ENCODE peak calls at places on chromosomes 3 and 15, in ten cellular contexts. N, Y, H, B, J, W, U, T, S and Q are unnamed samples.

GRCh38 chr15:57486807-57487206 is 104.9 kb upstream of the MYZAP start:
- DNase-seq in N (no peak), J (no peak), W (no peak), B (no peak), U (no peak), S (no peak), Y (no peak), H (no peak), T (no peak), Q (no peak)

GRCh38 chr3:152318512-152318911 is 49.8 kb downstream of the MBNL1 start:
- DNase-seq in S (no peak), Y (no peak), U (no peak), J (no peak), N (no peak), T (no peak), H (no peak), W (peak), B (no peak), Q (no peak)

GRCh38 chr15:71739355-71739754 is 71.0 kb upstream of the NR2E3 start:
- DNase-seq in T (no peak), Y (no peak), N (no peak), S (no peak), B (no peak), W (no peak), H (no peak), U (no peak), J (no peak), Q (no peak)

GRCh38 chr3:184600685-184601377 is 39.2 kb downstream of the EPHB3 start:
- DNase-seq in W (no peak), Y (no peak), B (peak), T (no peak), S (peak), J (peak), U (no peak), N (no peak), H (no peak), Q (no peak)

GRCh38 chr3:45942051-45942825 is 1.0 kb upstream of the CXCR6 start:
- DNase-seq in J (no peak), T (no peak), U (no peak), H (no peak), Y (no peak), S (no peak), W (peak), N (no peak), B (no peak), Q (no peak)

GRCh38 chr15:99414755-99415731 is 150.7 kb upstream of the MEF2A start:
- DNase-seq in H (no peak), S (peak), J (no peak), B (no peak), T (no peak), N (no peak), Y (no peak), W (no peak), U (no peak), Q (peak)

GRCh38 chr3:190279690-190280089 is 42.6 kb downstream of the CLDN1 start:
- DNase-seq in T (no peak), H (no peak), S (no peak), W (no peak), N (no peak), J (no peak), U (no peak), B (no peak), Y (no peak), Q (no peak)

GRCh38 chr15:70236306-70237103 is 138.8 kb upstream of the TLE3 start:
- DNase-seq in T (peak), B (peak), N (peak), Y (no peak), S (peak), W (no peak), H (no peak), J (no peak), U (no peak), Q (peak)

GRCh38 chr3:129967761-129968160 is 6.8 kb upstream of the TRH start:
- DNase-seq in W (no peak), J (no peak), N (no peak), Y (no peak), U (no peak), S (no peak), T (no peak), B (no peak), H (no peak), Q (no peak)

GRCh38 chr3:14299767-14300166 is 102.6 kb upstream of the SLC6A6 start:
- DNase-seq in N (no peak), Y (no peak), H (no peak), T (no peak), U (no peak), S (no peak), B (no peak), J (no peak), W (no peak), Q (no peak)

GRCh38 chr3:183350164-183350563 is 78.3 kb downstream of the MCF2L2 start:
- DNase-seq in S (no peak), J (no peak), N (no peak), Y (no peak), T (no peak), U (no peak), H (no peak), B (no peak), W (no peak), Q (no peak)

GRCh38 chr3:132926098-132926497 is 112.1 kb upstream of the TMEM108 start:
- DNase-seq in N (no peak), H (no peak), W (peak), U (no peak), Y (no peak), T (no peak), J (no peak), S (no peak), B (no peak), Q (no peak)

GRCh38 chr3:196082471-196082971 is 631 bp upstream of the TFRC start:
- DNase-seq in U (no peak), W (no peak), H (no peak), B (no peak), S (no peak), T (no peak), J (no peak), N (no peak), Y (no peak), Q (peak)

GRCh38 chr3:194257030-194257657 is 94.0 kb downstream of the CPN2 start:
- DNase-seq in Y (no peak), T (no peak), S (no peak), W (no peak), B (no peak), N (no peak), H (no peak), U (no peak), J (no peak), Q (no peak)

GRCh38 chr3:28850186-28850585 is 430.7 kb upstream of the RBMS3 start:
- DNase-seq in J (no peak), W (no peak), B (no peak), H (peak), T (no peak), S (no peak), N (peak), U (no peak), Y (no peak), Q (no peak)

GRCh38 chr15:101697488-101697887 is 26.8 kb downstream of the TARS3 start:
- DNase-seq in H (no peak), T (no peak), J (no peak), B (no peak), S (no peak), N (no peak), U (no peak), Y (no peak), W (no peak), Q (no peak)

GRCh38 chr3:170813261-170813660 is 56.7 kb downstream of the RPL22L1 start:
- DNase-seq in S (no peak), Y (no peak), U (no peak), B (no peak), T (no peak), W (no peak), H (no peak), N (no peak), J (no peak), Q (no peak)

GRCh38 chr3:111729087-111729846 is 129.8 kb upstream of the PHLDB2 start:
- DNase-seq in S (peak), Y (no peak), W (peak), U (no peak), J (peak), B (peak), N (peak), T (no peak), H (peak), Q (peak)

GRCh38 chr15:101562428-101563059 is 73.0 kb upstream of the PCSK6 start:
- DNase-seq in T (no peak), B (no peak), Y (no peak), N (no peak), J (no peak), H (no peak), U (no peak), S (no peak), W (no peak), Q (no peak)

GRCh38 chr3:21449738-21450137 is 301.3 kb downstream of the ZNF385D start:
- DNase-seq in Y (no peak), U (no peak), J (no peak), N (no peak), W (no peak), T (no peak), S (no peak), B (no peak), H (no peak), Q (no peak)

GRCh38 chr3:43995078-43995928 is 246.4 kb upstream of the TOPAZ1 start:
- DNase-seq in S (peak), J (no peak), N (peak), U (no peak), W (no peak), T (no peak), H (no peak), Y (no peak), B (no peak), Q (peak)

GRCh38 chr15:59199775-59200465 is 6.7 kb upstream of the LDHAL6B start:
- DNase-seq in N (peak), B (no peak), W (peak), H (no peak), S (peak), T (peak), U (no peak), Y (no peak), J (peak), Q (peak)

GRCh38 chr3:15659254-15659975 is 57.9 kb downstream of the BTD start:
- DNase-seq in S (no peak), W (no peak), H (no peak), T (peak), N (peak), U (no peak), B (no peak), J (no peak), Y (no peak), Q (peak)

GRCh38 chr3:134312072-134312872 is 61.6 kb upstream of the RYK start:
- DNase-seq in B (no peak), W (no peak), S (peak), J (no peak), T (peak), H (no peak), Y (no peak), N (peak), U (no peak), Q (peak)

GRCh38 chr15:32844118-32844711 is 126.4 kb downstream of the GREM1 start:
- DNase-seq in N (peak), U (no peak), T (no peak), B (no peak), Y (no peak), J (no peak), W (peak), H (no peak), S (peak), Q (peak)

GRCh38 chr15:44861917-44862316 is 94.6 kb upstream of the TERB2 start:
- DNase-seq in S (no peak), Y (no peak), H (no peak), U (no peak), T (no peak), W (no peak), J (no peak), B (no peak), N (no peak), Q (no peak)

GRCh38 chr15:39140060-39140604 is 440.7 kb upstream of the THBS1 start:
- DNase-seq in U (no peak), H (no peak), W (peak), S (peak), B (no peak), T (peak), J (no peak), N (peak), Y (no peak), Q (peak)

GRCh38 chr3:2898591-2899353 is 211.4 kb downstream of the IL5RA start:
- DNase-seq in B (no peak), N (no peak), J (no peak), W (no peak), U (no peak), T (no peak), Y (no peak), H (no peak), S (no peak), Q (no peak)

GRCh38 chr3:127655641-127656040 is 17.1 kb upstream of the ABTB1 start:
- DNase-seq in B (no peak), N (peak), H (no peak), J (no peak), T (no peak), S (no peak), Y (no peak), W (no peak), U (no peak), Q (peak)

GRCh38 chr3:3015472-3016089 is 94.6 kb downstream of the IL5RA start:
- DNase-seq in B (no peak), W (no peak), J (no peak), N (peak), S (peak), H (no peak), T (no peak), U (no peak), Y (no peak), Q (peak)